ENCODE peak calls at places on chromosomes 4 and X, in eight cellular contexts. One of them, this sample, is unnamed. For H3K36me3, the result is how much of the 10 kb centered on the place peaks cover.

GRCh38 chr4:101784957-101785356 is 5.6 kb upstream of the BANK1 start:
- DNase-seq in cardiac muscle cell: peak
- DNase-seq in IMR-90: no peak
- DNase-seq in transverse colon: no peak
- DNase-seq in adrenal gland: no peak
- DNase-seq in Panc1: no peak
- DNase-seq in right lobe of liver: no peak
- DNase-seq in heart left ventricle: no peak
- DNase-seq in this sample: no peak

GRCh38 chr4:74095482-74095881 is 3.5 kb downstream of the CXCL2 start:
- DNase-seq in cardiac muscle cell: peak
- DNase-seq in IMR-90: no peak
- DNase-seq in transverse colon: no peak
- DNase-seq in adrenal gland: no peak
- DNase-seq in Panc1: no peak
- DNase-seq in right lobe of liver: no peak
- DNase-seq in heart left ventricle: no peak
- DNase-seq in this sample: no peak

GRCh38 chrX:136146614-136147319 is 566 bp upstream of the FHL1 start:
- DNase-seq in cardiac muscle cell: no peak
- DNase-seq in IMR-90: no peak
- DNase-seq in transverse colon: no peak
- DNase-seq in adrenal gland: peak
- DNase-seq in Panc1: no peak
- DNase-seq in right lobe of liver: peak
- DNase-seq in heart left ventricle: peak
- DNase-seq in this sample: no peak

GRCh38 chr4:159777689-159778088 is 674.8 kb downstream of the RAPGEF2 start:
- DNase-seq in cardiac muscle cell: no peak
- DNase-seq in IMR-90: no peak
- DNase-seq in transverse colon: no peak
- DNase-seq in adrenal gland: no peak
- DNase-seq in Panc1: no peak
- DNase-seq in right lobe of liver: no peak
- DNase-seq in heart left ventricle: no peak
- DNase-seq in this sample: no peak

GRCh38 chr4:151460434-151460833 is 51.5 kb downstream of the FHIP1A start:
- DNase-seq in cardiac muscle cell: no peak
- DNase-seq in IMR-90: no peak
- DNase-seq in transverse colon: no peak
- DNase-seq in adrenal gland: no peak
- DNase-seq in Panc1: no peak
- DNase-seq in right lobe of liver: no peak
- DNase-seq in heart left ventricle: no peak
- DNase-seq in this sample: no peak

GRCh38 chrX:103716967-103717366 is 6.3 kb downstream of the TMEM31 start:
- DNase-seq in cardiac muscle cell: peak
- DNase-seq in IMR-90: peak
- DNase-seq in transverse colon: peak
- DNase-seq in adrenal gland: no peak
- DNase-seq in Panc1: no peak
- DNase-seq in right lobe of liver: no peak
- DNase-seq in heart left ventricle: no peak
- DNase-seq in this sample: no peak

GRCh38 chr4:24594887-24595286 is 10.5 kb upstream of the DHX15 start:
- DNase-seq in cardiac muscle cell: peak
- DNase-seq in IMR-90: peak
- DNase-seq in transverse colon: no peak
- DNase-seq in adrenal gland: no peak
- DNase-seq in Panc1: no peak
- DNase-seq in right lobe of liver: no peak
- DNase-seq in heart left ventricle: no peak
- DNase-seq in this sample: no peak

GRCh38 chr4:56757821-56758400 is 63.6 kb downstream of the SPINK2 start:
- DNase-seq in cardiac muscle cell: peak
- DNase-seq in IMR-90: peak
- DNase-seq in transverse colon: peak
- DNase-seq in adrenal gland: peak
- DNase-seq in Panc1: peak
- DNase-seq in right lobe of liver: no peak
- DNase-seq in heart left ventricle: no peak
- DNase-seq in this sample: peak

GRCh38 chr4:43943998-43944397 is 504.6 kb downstream of the KCTD8 start:
- DNase-seq in cardiac muscle cell: no peak
- DNase-seq in IMR-90: no peak
- DNase-seq in transverse colon: no peak
- DNase-seq in adrenal gland: no peak
- DNase-seq in Panc1: no peak
- DNase-seq in right lobe of liver: no peak
- DNase-seq in heart left ventricle: no peak
- DNase-seq in this sample: no peak

GRCh38 chrX:102746134-102746584 is 25.6 kb downstream of the GPRASP3 start:
- DNase-seq in cardiac muscle cell: peak
- DNase-seq in IMR-90: no peak
- DNase-seq in transverse colon: peak
- DNase-seq in adrenal gland: peak
- DNase-seq in Panc1: no peak
- DNase-seq in right lobe of liver: peak
- DNase-seq in heart left ventricle: peak
- DNase-seq in this sample: no peak

GRCh38 chr4:94961420-94961819 is 203.7 kb downstream of the BMPR1B start:
- DNase-seq in cardiac muscle cell: peak
- DNase-seq in IMR-90: peak
- DNase-seq in transverse colon: no peak
- DNase-seq in adrenal gland: no peak
- DNase-seq in Panc1: no peak
- DNase-seq in right lobe of liver: no peak
- DNase-seq in heart left ventricle: no peak
- DNase-seq in this sample: no peak

GRCh38 chr4:8840006-8840793 is 31.4 kb downstream of the HMX1 start:
- DNase-seq in cardiac muscle cell: no peak
- DNase-seq in IMR-90: no peak
- DNase-seq in transverse colon: peak
- DNase-seq in adrenal gland: no peak
- DNase-seq in Panc1: no peak
- DNase-seq in right lobe of liver: peak
- DNase-seq in heart left ventricle: peak
- DNase-seq in this sample: no peak

GRCh38 chrX:119502727-119503483 is 34.7 kb downstream of the SLC25A5 start:
- DNase-seq in cardiac muscle cell: peak
- DNase-seq in IMR-90: peak
- DNase-seq in transverse colon: peak
- DNase-seq in adrenal gland: no peak
- DNase-seq in Panc1: no peak
- DNase-seq in right lobe of liver: no peak
- DNase-seq in heart left ventricle: no peak
- DNase-seq in this sample: no peak

GRCh38 chr4:101953949-101954348 is 163.4 kb downstream of the BANK1 start:
- DNase-seq in cardiac muscle cell: peak
- DNase-seq in IMR-90: peak
- DNase-seq in transverse colon: no peak
- DNase-seq in adrenal gland: no peak
- DNase-seq in Panc1: no peak
- DNase-seq in right lobe of liver: no peak
- DNase-seq in heart left ventricle: no peak
- DNase-seq in this sample: no peak

GRCh38 chr4:165208741-165209388 is 1.5 kb downstream of the KLHL2 start:
- DNase-seq in cardiac muscle cell: peak
- DNase-seq in IMR-90: no peak
- DNase-seq in transverse colon: no peak
- DNase-seq in adrenal gland: no peak
- DNase-seq in Panc1: no peak
- DNase-seq in right lobe of liver: no peak
- DNase-seq in heart left ventricle: no peak
- DNase-seq in this sample: no peak

GRCh38 chr4:142383800-142384470 is 462.2 kb downstream of the INPP4B start:
- DNase-seq in cardiac muscle cell: no peak
- DNase-seq in IMR-90: no peak
- DNase-seq in transverse colon: no peak
- DNase-seq in adrenal gland: no peak
- DNase-seq in Panc1: no peak
- DNase-seq in right lobe of liver: no peak
- DNase-seq in heart left ventricle: no peak
- DNase-seq in this sample: no peak

GRCh38 chrX:39534949-39535348 is 562.8 kb downstream of the BCOR start:
- DNase-seq in cardiac muscle cell: no peak
- DNase-seq in IMR-90: no peak
- DNase-seq in transverse colon: no peak
- DNase-seq in adrenal gland: no peak
- DNase-seq in Panc1: no peak
- DNase-seq in right lobe of liver: no peak
- DNase-seq in heart left ventricle: no peak
- DNase-seq in this sample: no peak

GRCh38 chr4:141788169-141788915 is 152.0 kb downstream of the IL15 start:
- DNase-seq in cardiac muscle cell: peak
- DNase-seq in IMR-90: peak
- DNase-seq in transverse colon: no peak
- DNase-seq in adrenal gland: no peak
- DNase-seq in Panc1: no peak
- DNase-seq in right lobe of liver: no peak
- DNase-seq in heart left ventricle: no peak
- DNase-seq in this sample: no peak

GRCh38 chrX:153781428-153782047 is 697 bp downstream of the SRPK3 start:
- DNase-seq in cardiac muscle cell: no peak
- DNase-seq in IMR-90: no peak
- DNase-seq in transverse colon: no peak
- DNase-seq in adrenal gland: no peak
- DNase-seq in Panc1: no peak
- DNase-seq in right lobe of liver: no peak
- DNase-seq in heart left ventricle: peak
- DNase-seq in this sample: no peak

GRCh38 chr4:39435875-39436563 is 22.7 kb downstream of the RPL9 start:
- DNase-seq in cardiac muscle cell: no peak
- DNase-seq in IMR-90: no peak
- DNase-seq in transverse colon: no peak
- DNase-seq in adrenal gland: no peak
- DNase-seq in Panc1: no peak
- DNase-seq in right lobe of liver: no peak
- DNase-seq in heart left ventricle: no peak
- DNase-seq in this sample: no peak

GRCh38 chrX:33725556-33726232 is 406.4 kb downstream of the FAM47A start:
- DNase-seq in cardiac muscle cell: no peak
- DNase-seq in IMR-90: no peak
- DNase-seq in transverse colon: no peak
- DNase-seq in adrenal gland: no peak
- DNase-seq in Panc1: no peak
- DNase-seq in right lobe of liver: no peak
- DNase-seq in heart left ventricle: no peak
- DNase-seq in this sample: no peak

GRCh38 chrX:142250502-142250901 is 45.4 kb upstream of the MAGEC2 start:
- DNase-seq in cardiac muscle cell: no peak
- DNase-seq in IMR-90: no peak
- DNase-seq in transverse colon: no peak
- DNase-seq in adrenal gland: no peak
- DNase-seq in Panc1: no peak
- DNase-seq in right lobe of liver: no peak
- DNase-seq in heart left ventricle: no peak
- DNase-seq in this sample: no peak

GRCh38 chrX:11664211-11664888 is 1.4 kb downstream of the ARHGAP6 start:
- DNase-seq in cardiac muscle cell: peak
- DNase-seq in IMR-90: no peak
- DNase-seq in transverse colon: no peak
- DNase-seq in adrenal gland: no peak
- DNase-seq in Panc1: no peak
- DNase-seq in right lobe of liver: peak
- DNase-seq in heart left ventricle: peak
- DNase-seq in this sample: peak
- TF ChIP-seq CTCF in cardiac muscle cell: no peak
- TF ChIP-seq CTCF in IMR-90: no peak
- TF ChIP-seq CTCF in transverse colon: no peak
- TF ChIP-seq CTCF in adrenal gland: no peak
- TF ChIP-seq CTCF in Panc1: no peak
- TF ChIP-seq CTCF in right lobe of liver: no peak
- TF ChIP-seq CTCF in heart left ventricle: no peak
- TF ChIP-seq CTCF in this sample: no peak

GRCh38 chrX:1646009-1646408 is 31.1 kb downstream of the ASMT start:
- DNase-seq in cardiac muscle cell: no peak
- DNase-seq in IMR-90: no peak
- DNase-seq in transverse colon: no peak
- DNase-seq in adrenal gland: no peak
- DNase-seq in Panc1: no peak
- DNase-seq in right lobe of liver: no peak
- DNase-seq in heart left ventricle: no peak
- DNase-seq in this sample: no peak

GRCh38 chrX:1649623-1650022 is 34.8 kb downstream of the ASMT start:
- DNase-seq in cardiac muscle cell: no peak
- DNase-seq in IMR-90: no peak
- DNase-seq in transverse colon: no peak
- DNase-seq in adrenal gland: no peak
- DNase-seq in Panc1: no peak
- DNase-seq in right lobe of liver: no peak
- DNase-seq in heart left ventricle: no peak
- DNase-seq in this sample: no peak
- H3K4me3 ChIP-seq in cardiac muscle cell: no peak
- H3K4me3 ChIP-seq in IMR-90: peak
- H3K4me3 ChIP-seq in transverse colon: no peak
- H3K4me3 ChIP-seq in adrenal gland: no peak
- H3K4me3 ChIP-seq in Panc1: no peak
- H3K4me3 ChIP-seq in right lobe of liver: no peak
- H3K4me3 ChIP-seq in heart left ventricle: no peak
- H3K4me3 ChIP-seq in this sample: no peak

DNA sequence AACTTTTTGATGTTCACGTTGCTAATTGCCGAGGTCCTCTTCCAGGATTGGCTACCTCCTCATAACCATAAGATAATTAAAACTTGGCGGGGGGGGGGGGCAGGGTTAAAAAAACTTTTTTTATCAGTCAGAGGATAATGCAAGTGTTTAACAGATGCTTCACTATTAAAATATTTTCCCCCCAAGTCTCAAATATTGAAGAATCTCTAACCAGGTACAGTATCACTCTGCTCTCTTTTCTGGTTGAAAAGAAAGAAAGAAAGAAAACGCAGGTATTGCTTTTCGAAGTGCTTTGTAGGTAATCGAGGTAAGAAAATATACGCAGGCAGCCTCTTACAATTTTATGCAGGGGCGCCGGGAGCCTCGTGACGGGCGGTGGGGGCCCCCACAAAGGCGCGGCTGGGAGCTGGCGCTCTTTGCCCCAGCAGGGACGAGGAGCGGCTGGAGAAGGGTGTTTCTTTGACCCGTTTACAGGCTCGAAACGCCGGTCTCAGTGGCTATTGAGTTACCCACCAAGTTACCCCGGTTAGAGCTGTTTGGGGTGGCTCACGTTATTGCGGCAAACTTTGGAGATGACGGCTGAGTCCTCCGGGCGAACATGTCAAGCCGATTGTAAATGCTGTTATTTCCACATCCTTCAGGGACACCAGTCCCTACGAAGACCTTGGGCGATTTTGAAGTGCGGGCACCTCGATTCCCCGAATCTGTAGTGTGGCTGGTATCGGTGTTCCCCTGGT is 465 bp upstream of the HAND2 start:
- DNase-seq in cardiac muscle cell: peak
- DNase-seq in IMR-90: no peak
- DNase-seq in transverse colon: no peak
- DNase-seq in adrenal gland: no peak
- DNase-seq in Panc1: no peak
- DNase-seq in right lobe of liver: no peak
- DNase-seq in heart left ventricle: no peak
- DNase-seq in this sample: no peak
- H3K36me3 ChIP-seq in cardiac muscle cell: under half
- H3K36me3 ChIP-seq in IMR-90: under half
- H3K36me3 ChIP-seq in transverse colon: under half
- H3K36me3 ChIP-seq in adrenal gland: under half
- H3K36me3 ChIP-seq in Panc1: under half
- H3K36me3 ChIP-seq in right lobe of liver: under half
- H3K36me3 ChIP-seq in heart left ventricle: under half
- H3K36me3 ChIP-seq in this sample: under half

GRCh38 chrX:46463682-46464081 is 81.5 kb downstream of the ZNF674 start:
- DNase-seq in cardiac muscle cell: no peak
- DNase-seq in IMR-90: no peak
- DNase-seq in transverse colon: no peak
- DNase-seq in adrenal gland: no peak
- DNase-seq in Panc1: no peak
- DNase-seq in right lobe of liver: no peak
- DNase-seq in heart left ventricle: no peak
- DNase-seq in this sample: no peak
- TF ChIP-seq CTCF in cardiac muscle cell: no peak
- TF ChIP-seq CTCF in IMR-90: no peak
- TF ChIP-seq CTCF in transverse colon: no peak
- TF ChIP-seq CTCF in adrenal gland: no peak
- TF ChIP-seq CTCF in Panc1: no peak
- TF ChIP-seq CTCF in right lobe of liver: no peak
- TF ChIP-seq CTCF in heart left ventricle: no peak
- TF ChIP-seq CTCF in this sample: no peak